ENCODE peak calls at places on chromosomes 2 and 18, in seven cellular contexts. One of them, this sample, is unnamed.

GRCh38 chr2:215354771-215355695 is 43.2 kb downstream of the ATIC start:
- DNase-seq in D341Med: no peak
- DNase-seq in naive thymus-derived CD8-positive, alpha-beta T cell: no peak
- DNase-seq in G401: no peak
- DNase-seq in skeletal muscle cell: peak; percentile 60
- DNase-seq in head of caudate nucleus: no peak
- DNase-seq in H4: no peak
- DNase-seq in this sample: no peak

GRCh38 chr2:191635333-191636234 is 42.4 kb upstream of the NABP1 start:
- DNase-seq in D341Med: no peak
- DNase-seq in naive thymus-derived CD8-positive, alpha-beta T cell: no peak
- DNase-seq in G401: no peak
- DNase-seq in skeletal muscle cell: no peak
- DNase-seq in head of caudate nucleus: no peak
- DNase-seq in H4: peak; percentile 84
- DNase-seq in this sample: no peak

GRCh38 chr2:118014492-118014824 is 588 bp upstream of the CCDC93 start:
- DNase-seq in D341Med: no peak
- DNase-seq in naive thymus-derived CD8-positive, alpha-beta T cell: no peak
- DNase-seq in G401: no peak
- DNase-seq in skeletal muscle cell: no peak
- DNase-seq in head of caudate nucleus: no peak
- DNase-seq in H4: no peak
- DNase-seq in this sample: no peak

GRCh38 chr2:178761759-178762371 is 45.4 kb downstream of the TTN start:
- DNase-seq in D341Med: peak; percentile 49
- DNase-seq in naive thymus-derived CD8-positive, alpha-beta T cell: no peak
- DNase-seq in G401: peak; percentile 36
- DNase-seq in skeletal muscle cell: no peak
- DNase-seq in head of caudate nucleus: no peak
- DNase-seq in H4: peak; percentile 42
- DNase-seq in this sample: peak; percentile 4

GRCh38 chr2:74658516-74658915 is 4.5 kb downstream of the SEMA4F start:
- DNase-seq in D341Med: no peak
- DNase-seq in naive thymus-derived CD8-positive, alpha-beta T cell: no peak
- DNase-seq in G401: peak; percentile 13
- DNase-seq in skeletal muscle cell: peak; percentile 48
- DNase-seq in head of caudate nucleus: no peak
- DNase-seq in H4: no peak
- DNase-seq in this sample: peak; percentile 31

GRCh38 chr2:240857039-240858008 is 11.3 kb upstream of the AGXT start:
- DNase-seq in D341Med: no peak
- DNase-seq in naive thymus-derived CD8-positive, alpha-beta T cell: no peak
- DNase-seq in G401: no peak
- DNase-seq in skeletal muscle cell: no peak
- DNase-seq in head of caudate nucleus: no peak
- DNase-seq in H4: no peak
- DNase-seq in this sample: no peak

GRCh38 chr2:9251154-9252001 is 44.8 kb downstream of the ASAP2 start:
- DNase-seq in D341Med: no peak
- DNase-seq in naive thymus-derived CD8-positive, alpha-beta T cell: no peak
- DNase-seq in G401: peak; percentile 73
- DNase-seq in skeletal muscle cell: peak; percentile 63
- DNase-seq in head of caudate nucleus: no peak
- DNase-seq in H4: peak; percentile 79
- DNase-seq in this sample: peak; percentile 64

GRCh38 chr2:28233070-28233718 is 159.5 kb upstream of the FOSL2 start:
- DNase-seq in D341Med: no peak
- DNase-seq in naive thymus-derived CD8-positive, alpha-beta T cell: no peak
- DNase-seq in G401: no peak
- DNase-seq in skeletal muscle cell: peak; percentile 12
- DNase-seq in head of caudate nucleus: no peak
- DNase-seq in H4: no peak
- DNase-seq in this sample: no peak

GRCh38 chr18:3652380-3653262 is 202.6 kb downstream of the TGIF1 start:
- DNase-seq in D341Med: no peak
- DNase-seq in naive thymus-derived CD8-positive, alpha-beta T cell: no peak
- DNase-seq in G401: peak; percentile 71
- DNase-seq in skeletal muscle cell: peak; percentile 84
- DNase-seq in head of caudate nucleus: no peak
- DNase-seq in H4: peak; percentile 97
- DNase-seq in this sample: no peak

GRCh38 chr2:128322651-128323491 is 4.2 kb upstream of the HS6ST1 start:
- DNase-seq in D341Med: peak; percentile 26
- DNase-seq in naive thymus-derived CD8-positive, alpha-beta T cell: no peak
- DNase-seq in G401: no peak
- DNase-seq in skeletal muscle cell: no peak
- DNase-seq in head of caudate nucleus: peak; percentile 32
- DNase-seq in H4: peak; percentile 1
- DNase-seq in this sample: peak; percentile 19

GRCh38 chr2:95342556-95343320 is 45.6 kb downstream of the KCNIP3 start:
- DNase-seq in D341Med: no peak
- DNase-seq in naive thymus-derived CD8-positive, alpha-beta T cell: no peak
- DNase-seq in G401: no peak
- DNase-seq in skeletal muscle cell: no peak
- DNase-seq in head of caudate nucleus: peak; percentile 24
- DNase-seq in H4: no peak
- DNase-seq in this sample: no peak

GRCh38 chr18:13372405-13372995 is 153.9 kb downstream of the LDLRAD4 start:
- DNase-seq in D341Med: peak; percentile 45
- DNase-seq in naive thymus-derived CD8-positive, alpha-beta T cell: no peak
- DNase-seq in G401: peak; percentile 57
- DNase-seq in skeletal muscle cell: no peak
- DNase-seq in head of caudate nucleus: peak; percentile 28
- DNase-seq in H4: no peak
- DNase-seq in this sample: no peak

GRCh38 chr2:174535757-174536703 is 49.2 kb upstream of the GPR155 start:
- DNase-seq in D341Med: peak; percentile 43
- DNase-seq in naive thymus-derived CD8-positive, alpha-beta T cell: no peak
- DNase-seq in G401: peak; percentile 80
- DNase-seq in skeletal muscle cell: no peak
- DNase-seq in head of caudate nucleus: no peak
- DNase-seq in H4: no peak
- DNase-seq in this sample: peak; percentile 54

GRCh38 chr2:208369091-208369490 is 37.5 kb upstream of the PTH2R start:
- DNase-seq in D341Med: no peak
- DNase-seq in naive thymus-derived CD8-positive, alpha-beta T cell: no peak
- DNase-seq in G401: no peak
- DNase-seq in skeletal muscle cell: no peak
- DNase-seq in head of caudate nucleus: no peak
- DNase-seq in H4: no peak
- DNase-seq in this sample: no peak

GRCh38 chr2:197265931-197266330 is 44.6 kb downstream of the ANKRD44 start:
- DNase-seq in D341Med: no peak
- DNase-seq in naive thymus-derived CD8-positive, alpha-beta T cell: no peak
- DNase-seq in G401: no peak
- DNase-seq in skeletal muscle cell: no peak
- DNase-seq in head of caudate nucleus: no peak
- DNase-seq in H4: no peak
- DNase-seq in this sample: no peak

GRCh38 chr18:45666006-45666405 is 50.7 kb downstream of the SLC14A2 start:
- DNase-seq in D341Med: no peak
- DNase-seq in naive thymus-derived CD8-positive, alpha-beta T cell: no peak
- DNase-seq in G401: no peak
- DNase-seq in skeletal muscle cell: no peak
- DNase-seq in head of caudate nucleus: no peak
- DNase-seq in H4: no peak
- DNase-seq in this sample: no peak

GRCh38 chr2:181072486-181072885 is 92.1 kb downstream of the UBE2E3 start:
- DNase-seq in D341Med: no peak
- DNase-seq in naive thymus-derived CD8-positive, alpha-beta T cell: no peak
- DNase-seq in G401: peak; percentile 43
- DNase-seq in skeletal muscle cell: no peak
- DNase-seq in head of caudate nucleus: no peak
- DNase-seq in H4: peak; percentile 23
- DNase-seq in this sample: no peak

GRCh38 chr18:59691046-59691395 is 6.2 kb downstream of the CCBE1 start:
- DNase-seq in D341Med: no peak
- DNase-seq in naive thymus-derived CD8-positive, alpha-beta T cell: no peak
- DNase-seq in G401: no peak
- DNase-seq in skeletal muscle cell: peak; percentile 73
- DNase-seq in head of caudate nucleus: no peak
- DNase-seq in H4: peak; percentile 17
- DNase-seq in this sample: no peak

GRCh38 chr18:21894619-21895367 is 154.2 kb downstream of the MIB1 start:
- DNase-seq in D341Med: no peak
- DNase-seq in naive thymus-derived CD8-positive, alpha-beta T cell: no peak
- DNase-seq in G401: no peak
- DNase-seq in skeletal muscle cell: peak; percentile 5
- DNase-seq in head of caudate nucleus: no peak
- DNase-seq in H4: peak; percentile 11
- DNase-seq in this sample: no peak

GRCh38 chr2:118667964-118668363 is 179.5 kb downstream of the EN1 start:
- DNase-seq in D341Med: no peak
- DNase-seq in naive thymus-derived CD8-positive, alpha-beta T cell: no peak
- DNase-seq in G401: no peak
- DNase-seq in skeletal muscle cell: peak; percentile 58
- DNase-seq in head of caudate nucleus: no peak
- DNase-seq in H4: peak; percentile 24
- DNase-seq in this sample: no peak

GRCh38 chr2:121777699-121778058 is 22.2 kb downstream of the TSN start:
- DNase-seq in D341Med: no peak
- DNase-seq in naive thymus-derived CD8-positive, alpha-beta T cell: no peak
- DNase-seq in G401: no peak
- DNase-seq in skeletal muscle cell: peak; percentile 26
- DNase-seq in head of caudate nucleus: no peak
- DNase-seq in H4: peak; percentile 34
- DNase-seq in this sample: no peak

GRCh38 chr2:7567646-7568045 is 650.4 kb downstream of the RNF144A start:
- DNase-seq in D341Med: no peak
- DNase-seq in naive thymus-derived CD8-positive, alpha-beta T cell: peak; percentile 49
- DNase-seq in G401: no peak
- DNase-seq in skeletal muscle cell: no peak
- DNase-seq in head of caudate nucleus: no peak
- DNase-seq in H4: no peak
- DNase-seq in this sample: no peak